ENCODE peak calls at places on chromosome 16, in eight cellular contexts. V is kidney epithelial cell; F is iris pigment epithelial cell; T is HT1080; R is T-helper 2 cell; O is mesothelial cell of epicardium; P is activated naive CD4-positive, alpha-beta T cell; E is stimulated activated CD4-positive, alpha-beta T cell treated with anti-CD3 and anti-CD28 coated beads, Interleukin-1b, Interleukin-23, amount 100 ng/mL, for 1 hour. W is an unnamed sample.

GRCh38 chr16:2713523-2713922 is 6.5 kb downstream of the PRSS27 start:
- DNase-seq in V (no peak), F (no peak), T (no peak), R (no peak), O (no peak), P (no peak), E (no peak), W (no peak)

GRCh38 chr16:31507617-31507928 is 618 bp downstream of the RUSF1 start:
- DNase-seq in V (no peak), F (no peak), T (no peak), R (no peak), O (no peak), P (no peak), E (no peak), W (no peak)

GRCh38 chr16:28538733-28539596 is at the start of gene NUPR1:
- DNase-seq in V (no peak), F (peak; percentile 95), T (peak; percentile 67), R (no peak), O (peak; percentile 63), P (no peak), E (no peak), W (no peak)

GRCh38 chr16:22257440-22257839 is 39.8 kb upstream of the POLR3E start:
- DNase-seq in V (no peak), F (no peak), T (no peak), R (no peak), O (no peak), P (no peak), E (no peak), W (no peak)

GRCh38 chr16:50265260-50265659 is 1.1 kb upstream of the ADCY7 start:
- DNase-seq in V (no peak), F (no peak), T (peak; percentile 34), R (peak; percentile 32), O (no peak), P (no peak), E (no peak), W (no peak)

GRCh38 chr16:87254734-87255133 is 62.5 kb downstream of the C16orf95 start:
- DNase-seq in V (no peak), F (no peak), T (no peak), R (no peak), O (no peak), P (no peak), E (no peak), W (no peak)

GRCh38 chr16:375927-376816 is 5.6 kb downstream of the PGAP6 start:
- DNase-seq in V (no peak), F (no peak), T (no peak), R (no peak), O (no peak), P (no peak), E (no peak), W (no peak)

GRCh38 chr16:81546781-81547180 is 102.2 kb downstream of the CMIP start:
- DNase-seq in V (no peak), F (no peak), T (no peak), R (no peak), O (no peak), P (no peak), E (no peak), W (no peak)

GRCh38 chr16:21727344-21727743 is 63.6 kb downstream of the OTOA start:
- DNase-seq in V (no peak), F (no peak), T (no peak), R (no peak), O (no peak), P (no peak), E (no peak), W (no peak)

GRCh38 chr16:27720731-27721547 is 171.0 kb downstream of the KATNIP start:
- DNase-seq in V (no peak), F (no peak), T (no peak), R (no peak), O (no peak), P (no peak), E (no peak), W (no peak)

W was measured in iPS DF 19.7.